ENCODE peak calls at places on chromosomes 16 and 17, in four cellular contexts. G, N, F and I are unnamed samples.

GRCh38 chr17:68290268-68290954 is 516 bp downstream of the SLC16A6 start:
- DNase-seq in G (peak), F (no peak), N (no peak), I (peak)

GRCh38 chr17:76515291-76515949 is 14.2 kb upstream of the RHBDF2 start:
- DNase-seq in F (peak), N (no peak), G (peak), I (no peak)

GRCh38 chr16:66469291-66469931 is 42.3 kb downstream of the BEAN1 start:
- DNase-seq in N (no peak), F (no peak), G (no peak), I (no peak)

GRCh38 chr16:72974142-72974769 is 73.7 kb downstream of the ZFHX3 start:
- DNase-seq in G (no peak), N (no peak), F (peak), I (no peak)

GRCh38 chr16:56647641-56648431 is 3.9 kb upstream of the MT1B start:
- DNase-seq in F (no peak), G (no peak), N (no peak), I (no peak)

GRCh38 chr16:71698491-71698890 is 26.0 kb downstream of the PHLPP2 start:
- DNase-seq in G (no peak), N (no peak), F (no peak), I (no peak)

GRCh38 chr16:28606291-28607115 is 3.3 kb downstream of the SULT1A1 start:
- DNase-seq in G (no peak), N (no peak), F (no peak), I (no peak)

GRCh38 chr16:59210955-59211541 is 476.9 kb upstream of the GOT2 start:
- DNase-seq in F (peak), G (no peak), N (peak), I (no peak)

GRCh38 chr17:51435641-51436091 is 175.3 kb downstream of the UTP18 start:
- DNase-seq in N (peak), F (peak), G (peak), I (peak)

GRCh38 chr16:26645629-26646028 is 421.1 kb upstream of the C16orf82 start:
- DNase-seq in F (no peak), N (no peak), G (no peak), I (peak)

GRCh38 chr16:20938426-20938825 is 37.9 kb downstream of the LYRM1 start:
- DNase-seq in N (no peak), G (no peak), F (peak), I (no peak)

GRCh38 chr16:87464691-87465300 is 28.0 kb downstream of the ZCCHC14 start:
- DNase-seq in F (peak), N (no peak), G (peak), I (no peak)

GRCh38 chr16:71628810-71629209 is 2.8 kb downstream of the MARVELD3 start:
- DNase-seq in G (no peak), N (no peak), F (peak), I (no peak)

GRCh38 chr17:48582750-48583069 is 4.6 kb upstream of the HOXB4 start:
- DNase-seq in N (no peak), F (no peak), G (no peak), I (no peak)

DNA sequence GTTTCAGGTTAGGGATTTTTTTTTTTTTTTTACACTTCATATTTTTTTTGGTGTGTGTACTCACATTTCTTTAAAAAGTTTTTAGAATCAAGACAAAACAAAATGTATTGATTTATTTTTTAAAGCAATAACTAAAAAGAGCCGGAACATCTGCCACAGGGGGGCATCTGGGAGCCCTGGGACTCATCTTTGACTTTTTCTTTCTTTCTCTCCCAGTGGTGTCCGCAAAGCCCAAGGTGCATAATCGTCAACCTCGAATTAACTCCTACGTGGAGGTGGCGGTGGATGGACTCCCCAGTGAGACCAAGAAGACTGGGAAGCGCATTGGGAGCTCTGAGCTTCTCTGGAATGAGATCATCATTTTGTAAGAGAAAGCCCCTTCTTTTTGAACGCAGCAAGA is 36.3 kb downstream of the WWP2 start:
- DNase-seq in G (no peak), F (peak), N (no peak), I (no peak)
- TF ChIP-seq CTCF in G (peak), F (peak), N (peak), I (peak)

GRCh38 chr17:60969500-60970037 is 291.9 kb downstream of the BCAS3 start:
- DNase-seq in F (no peak), N (no peak), G (no peak), I (no peak)

GRCh38 chr17:60968266-60968665 is 290.6 kb downstream of the BCAS3 start:
- DNase-seq in F (no peak), N (no peak), G (no peak), I (no peak)

GRCh38 chr17:60970741-60971140 is 293.1 kb downstream of the BCAS3 start:
- DNase-seq in F (no peak), G (no peak), N (no peak), I (no peak)

DNA sequence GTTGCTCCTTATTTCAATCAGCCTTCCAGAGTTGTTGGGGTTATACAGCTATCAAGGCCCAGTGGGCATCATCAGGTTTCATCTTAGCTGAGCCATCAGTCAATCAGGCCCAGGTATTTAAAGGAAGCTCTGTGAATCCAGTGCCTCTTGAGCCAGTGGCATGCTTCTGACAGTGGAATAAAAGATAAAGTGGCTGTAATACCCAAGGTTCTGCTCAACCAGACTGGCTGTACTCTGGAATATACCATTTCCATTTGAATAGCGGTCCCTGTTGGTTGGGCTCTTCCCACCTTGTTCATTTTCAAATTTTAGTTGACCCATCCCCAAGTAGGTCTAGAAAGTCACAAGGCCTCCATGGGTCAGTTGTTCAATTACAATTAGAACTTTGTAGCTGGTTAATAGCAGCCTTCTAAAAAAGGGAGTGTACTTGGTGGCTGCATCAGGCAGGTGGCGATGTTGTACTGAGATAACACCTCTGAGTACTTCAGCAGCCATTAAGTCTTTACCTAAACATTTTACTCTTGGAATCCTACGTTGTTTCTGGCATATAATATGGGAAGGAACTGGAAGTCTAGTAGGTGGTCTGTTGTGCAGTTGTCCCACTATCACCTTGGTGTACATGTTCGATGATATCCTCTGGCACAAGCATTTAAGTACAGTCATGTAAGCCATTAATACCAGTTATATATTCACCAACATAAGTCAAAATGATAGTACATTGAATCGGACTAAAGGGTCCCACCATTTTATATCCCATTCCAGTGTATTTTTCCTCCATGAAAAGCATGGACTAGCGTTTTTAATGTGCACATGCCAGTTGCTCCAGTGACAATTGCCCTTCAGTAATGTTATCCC is 294.1 kb downstream of the BCAS3 start:
- DNase-seq in G (no peak), F (peak), N (peak), I (peak)
- TF ChIP-seq CTCF in G (peak), F (peak), N (peak), I (peak)

GRCh38 chr17:28741358-28742349 is 2.2 kb upstream of the TRAF4 start:
- DNase-seq in F (no peak), G (no peak), N (no peak), I (no peak)

GRCh38 chr17:28740406-28741357 is 3.1 kb upstream of the TRAF4 start:
- DNase-seq in N (no peak), F (no peak), G (no peak), I (no peak)

GRCh38 chr17:28737770-28738679 is 5.8 kb upstream of the TRAF4 start:
- DNase-seq in N (no peak), F (no peak), G (no peak), I (no peak)

GRCh38 chr17:28737316-28737715 is 6.5 kb upstream of the TRAF4 start:
- DNase-seq in N (no peak), G (no peak), F (no peak), I (no peak)

DNA sequence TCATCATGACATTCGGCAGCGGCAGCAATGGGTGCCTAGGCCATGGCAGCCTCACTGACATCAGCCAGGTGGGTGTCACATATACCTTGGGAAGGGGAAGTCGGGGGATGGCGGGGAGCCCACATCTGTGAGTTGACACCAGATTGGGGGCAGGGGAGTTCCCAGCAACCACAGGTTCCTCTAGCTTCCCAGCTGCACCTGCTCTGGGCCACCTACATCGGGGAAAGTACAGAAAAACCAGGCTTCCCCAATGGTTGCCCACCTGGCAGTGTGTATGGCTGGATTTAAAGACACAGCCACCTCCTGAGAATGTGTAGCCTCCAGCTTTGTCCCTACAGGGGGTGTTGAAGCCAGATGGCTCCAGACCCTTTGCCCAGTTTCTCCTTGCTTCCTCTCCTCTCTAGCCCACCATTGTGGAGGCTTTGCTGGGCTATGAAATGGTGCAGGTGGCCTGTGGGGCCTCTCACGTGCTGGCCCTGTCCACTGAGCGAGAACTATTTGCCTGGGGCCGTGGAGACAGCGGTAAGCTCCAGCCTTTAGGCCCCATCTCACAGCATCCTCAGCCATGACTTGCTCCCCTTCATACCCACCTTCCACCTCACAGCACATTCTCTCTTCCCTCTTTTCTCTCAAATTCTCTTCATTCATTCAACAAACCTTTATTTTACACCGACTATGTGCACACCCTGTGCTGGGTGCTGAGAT is 5.0 kb upstream of the TRAF4 start:
- DNase-seq in N (no peak), F (no peak), G (no peak), I (no peak)
- TF ChIP-seq CTCF in N (no peak), F (no peak), G (no peak), I (no peak)

GRCh38 chr16:13331918-13332317 is 430.5 kb downstream of the SHISA9 start:
- DNase-seq in G (no peak), N (no peak), F (no peak), I (no peak)
- TF ChIP-seq CTCF in G (no peak), N (peak), F (no peak), I (no peak)

DNA sequence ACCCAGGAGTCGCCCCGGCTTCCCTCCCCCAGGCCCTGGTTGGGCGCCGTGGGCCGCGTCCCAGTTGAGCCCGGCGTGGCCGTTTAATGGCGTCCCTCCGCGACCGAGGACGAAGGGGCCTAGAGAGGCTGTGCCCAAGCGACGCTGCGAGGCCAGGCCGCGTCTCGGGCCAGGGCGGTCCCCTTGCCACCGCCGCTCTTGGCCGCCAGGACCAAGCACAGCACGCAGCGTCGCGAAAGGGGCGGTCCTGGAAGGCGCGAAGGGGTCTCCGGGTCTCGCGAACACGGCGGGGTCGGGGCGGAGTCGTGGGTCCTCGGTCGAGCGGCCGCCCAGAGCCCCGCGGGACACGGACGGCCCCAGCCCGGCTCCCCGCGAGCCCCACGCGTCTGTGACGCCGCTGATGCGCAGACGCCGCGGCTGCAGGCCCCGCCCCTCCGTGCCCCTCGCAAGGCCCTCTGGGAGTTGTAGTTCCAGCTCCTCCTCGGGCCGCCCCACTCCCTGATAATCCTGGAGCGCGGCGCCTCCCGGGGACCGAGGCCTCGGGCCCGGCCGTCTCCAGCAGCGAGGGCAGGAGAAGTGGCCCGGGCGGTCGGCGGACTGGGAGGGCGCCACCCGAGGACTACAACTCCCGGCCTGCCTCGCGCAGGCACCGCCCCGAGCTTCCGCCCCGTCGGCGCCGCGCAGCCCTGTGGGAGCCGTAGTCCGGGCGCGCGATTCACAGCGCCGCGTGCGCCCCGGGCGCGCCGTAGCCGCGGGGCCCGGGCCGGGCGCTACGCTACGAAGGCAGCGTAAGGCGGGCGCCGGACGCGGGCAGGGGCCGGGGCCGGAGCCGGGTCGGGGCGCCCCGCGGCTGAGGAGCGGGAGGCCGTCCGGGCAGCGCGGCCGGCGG is at the start of gene CAPN15:
- DNase-seq in F (peak), G (peak), N (peak), I (peak)
- TF ChIP-seq CTCF in F (no peak), G (no peak), N (peak), I (peak)

GRCh38 chr17:33016920-33017319 is 25.3 kb downstream of the SPACA3 start:
- DNase-seq in F (no peak), G (no peak), N (no peak), I (no peak)
- TF ChIP-seq CTCF in F (no peak), G (no peak), N (peak), I (no peak)

DNA sequence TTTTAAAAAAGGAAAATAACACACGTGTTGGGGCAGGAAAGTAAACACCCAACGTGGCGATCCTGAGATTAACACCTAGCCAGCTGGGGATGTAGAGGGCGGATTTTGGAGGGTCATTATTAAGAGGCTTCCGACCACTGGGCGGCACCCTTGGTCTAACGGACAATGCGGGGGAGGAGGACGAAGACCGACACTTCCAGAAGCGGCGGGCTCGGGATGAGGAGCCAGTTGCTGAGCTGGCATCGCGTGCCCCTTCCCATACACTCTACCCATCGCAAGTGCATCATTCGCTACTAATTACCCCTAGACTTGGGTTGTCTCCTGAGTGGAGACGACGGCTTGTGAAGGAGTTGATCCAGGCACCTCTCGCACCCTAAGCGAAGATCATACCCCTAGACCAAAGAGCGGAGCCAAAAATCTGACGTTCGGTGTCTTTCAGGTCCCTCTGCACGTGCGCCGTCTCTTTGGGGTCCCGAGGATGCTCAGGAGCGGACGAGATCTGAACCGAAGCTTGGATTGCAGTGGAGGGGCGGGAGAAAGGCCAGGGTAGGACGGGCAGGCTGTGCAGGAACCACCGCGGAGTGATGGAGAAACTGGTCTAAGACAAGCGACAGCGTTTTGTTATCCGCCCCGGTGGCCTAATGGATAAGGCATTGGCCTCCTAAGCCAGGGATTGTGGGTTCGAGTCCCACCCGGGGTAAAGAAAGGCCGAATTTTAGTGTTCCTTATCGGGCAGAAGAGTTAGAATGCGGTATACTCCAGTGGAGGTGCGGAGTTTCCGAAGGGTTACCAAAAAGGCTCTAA is 17.6 kb downstream of the ZNF213 start:
- DNase-seq in F (peak), N (peak), G (peak), I (peak)
- TF ChIP-seq CTCF in F (peak), N (peak), G (peak), I (peak)